ENCODE peak calls at places on chromosome 18, in seven cellular contexts. One of them, this sample, is unnamed.

GRCh38 chr18:23958036-23958435 is 56.5 kb upstream of the TTC39C start:
- DNase-seq in DND-41: no peak
- DNase-seq in cardiac muscle cell: peak; percentile 51
- DNase-seq in kidney: no peak
- DNase-seq in lung: no peak
- DNase-seq in IMR-90: no peak
- DNase-seq in fibroblast of pulmonary artery: peak; percentile 31
- DNase-seq in this sample: no peak

GRCh38 chr18:36440614-36441013 is 143.1 kb downstream of the FHOD3 start:
- DNase-seq in DND-41: no peak
- DNase-seq in lung: no peak
- DNase-seq in cardiac muscle cell: no peak
- DNase-seq in IMR-90: peak; percentile 52
- DNase-seq in kidney: no peak
- DNase-seq in fibroblast of pulmonary artery: peak; percentile 35
- DNase-seq in this sample: no peak

GRCh38 chr18:6521804-6522418 is 107.2 kb upstream of the L3MBTL4 start:
- DNase-seq in fibroblast of pulmonary artery: peak; percentile 66
- DNase-seq in lung: no peak
- DNase-seq in cardiac muscle cell: peak; percentile 63
- DNase-seq in IMR-90: peak; percentile 47
- DNase-seq in kidney: no peak
- DNase-seq in DND-41: peak; percentile 18
- DNase-seq in this sample: no peak

GRCh38 chr18:79789091-79789891 is 8.4 kb upstream of the KCNG2 start:
- DNase-seq in kidney: peak; percentile 66
- DNase-seq in lung: no peak
- DNase-seq in cardiac muscle cell: no peak
- DNase-seq in IMR-90: no peak
- DNase-seq in fibroblast of pulmonary artery: no peak
- DNase-seq in DND-41: no peak
- DNase-seq in this sample: no peak

GRCh38 chr18:4125246-4125938 is 329.7 kb downstream of the DLGAP1 start:
- DNase-seq in DND-41: no peak
- DNase-seq in kidney: no peak
- DNase-seq in cardiac muscle cell: peak; percentile 41
- DNase-seq in fibroblast of pulmonary artery: peak; percentile 37
- DNase-seq in lung: no peak
- DNase-seq in IMR-90: no peak
- DNase-seq in this sample: no peak

GRCh38 chr18:3449702-3450357 is at the start of gene TGIF1:
- DNase-seq in lung: peak; percentile 85
- DNase-seq in kidney: peak; percentile 95
- DNase-seq in IMR-90: peak; percentile 77
- DNase-seq in fibroblast of pulmonary artery: peak; percentile 92
- DNase-seq in cardiac muscle cell: peak; percentile 92
- DNase-seq in DND-41: peak; percentile 71
- DNase-seq in this sample: peak; percentile 85

GRCh38 chr18:22828171-22828570 is 105.0 kb upstream of the RBBP8 start:
- DNase-seq in lung: no peak
- DNase-seq in cardiac muscle cell: no peak
- DNase-seq in fibroblast of pulmonary artery: peak; percentile 36
- DNase-seq in IMR-90: peak; percentile 89
- DNase-seq in DND-41: no peak
- DNase-seq in kidney: no peak
- DNase-seq in this sample: no peak

GRCh38 chr18:56124186-56124585 is 514.2 kb downstream of the TXNL1 start:
- DNase-seq in DND-41: no peak
- DNase-seq in kidney: no peak
- DNase-seq in lung: no peak
- DNase-seq in fibroblast of pulmonary artery: peak; percentile 22
- DNase-seq in IMR-90: peak; percentile 90
- DNase-seq in cardiac muscle cell: peak; percentile 23
- DNase-seq in this sample: no peak

GRCh38 chr18:62660741-62661140 is 54.6 kb upstream of the PHLPP1 start:
- DNase-seq in DND-41: no peak
- DNase-seq in fibroblast of pulmonary artery: no peak
- DNase-seq in cardiac muscle cell: no peak
- DNase-seq in lung: no peak
- DNase-seq in IMR-90: no peak
- DNase-seq in kidney: no peak
- DNase-seq in this sample: no peak

GRCh38 chr18:6052449-6052913 is 157.2 kb upstream of the TMEM200C start:
- DNase-seq in lung: no peak
- DNase-seq in IMR-90: peak; percentile 7
- DNase-seq in DND-41: no peak
- DNase-seq in fibroblast of pulmonary artery: no peak
- DNase-seq in cardiac muscle cell: no peak
- DNase-seq in kidney: no peak
- DNase-seq in this sample: no peak

GRCh38 chr18:4453712-4454547 is 1.2 kb downstream of the DLGAP1 start:
- DNase-seq in DND-41: no peak
- DNase-seq in kidney: peak; percentile 66
- DNase-seq in fibroblast of pulmonary artery: no peak
- DNase-seq in lung: no peak
- DNase-seq in IMR-90: no peak
- DNase-seq in cardiac muscle cell: no peak
- DNase-seq in this sample: peak; percentile 67

GRCh38 chr18:55306338-55306737 is 281.7 kb downstream of the TCF4 start:
- DNase-seq in IMR-90: no peak
- DNase-seq in DND-41: no peak
- DNase-seq in fibroblast of pulmonary artery: no peak
- DNase-seq in cardiac muscle cell: no peak
- DNase-seq in kidney: no peak
- DNase-seq in lung: no peak
- DNase-seq in this sample: no peak

GRCh38 chr18:24514439-24514838 is 54.0 kb downstream of the HRH4 start:
- DNase-seq in lung: no peak
- DNase-seq in fibroblast of pulmonary artery: peak; percentile 57
- DNase-seq in cardiac muscle cell: peak; percentile 50
- DNase-seq in IMR-90: peak; percentile 54
- DNase-seq in kidney: no peak
- DNase-seq in DND-41: no peak
- DNase-seq in this sample: no peak

GRCh38 chr18:59561596-59561995 is 135.6 kb downstream of the CCBE1 start:
- DNase-seq in IMR-90: no peak
- DNase-seq in cardiac muscle cell: no peak
- DNase-seq in DND-41: no peak
- DNase-seq in kidney: no peak
- DNase-seq in lung: no peak
- DNase-seq in fibroblast of pulmonary artery: no peak
- DNase-seq in this sample: no peak

GRCh38 chr18:32576296-32576916 is 105.7 kb upstream of the GAREM1 start:
- DNase-seq in IMR-90: peak; percentile 5
- DNase-seq in cardiac muscle cell: peak; percentile 39
- DNase-seq in kidney: no peak
- DNase-seq in DND-41: no peak
- DNase-seq in lung: no peak
- DNase-seq in fibroblast of pulmonary artery: peak; percentile 36
- DNase-seq in this sample: no peak

GRCh38 chr18:79203017-79203605 is 133.9 kb downstream of the ATP9B start:
- DNase-seq in cardiac muscle cell: no peak
- DNase-seq in DND-41: no peak
- DNase-seq in kidney: no peak
- DNase-seq in fibroblast of pulmonary artery: no peak
- DNase-seq in IMR-90: peak; percentile 50
- DNase-seq in lung: no peak
- DNase-seq in this sample: no peak

GRCh38 chr18:57533399-57533884 is 53.1 kb downstream of the FECH start:
- DNase-seq in lung: no peak
- DNase-seq in IMR-90: peak; percentile 3
- DNase-seq in cardiac muscle cell: peak; percentile 16
- DNase-seq in DND-41: no peak
- DNase-seq in fibroblast of pulmonary artery: no peak
- DNase-seq in kidney: no peak
- DNase-seq in this sample: no peak

DNA sequence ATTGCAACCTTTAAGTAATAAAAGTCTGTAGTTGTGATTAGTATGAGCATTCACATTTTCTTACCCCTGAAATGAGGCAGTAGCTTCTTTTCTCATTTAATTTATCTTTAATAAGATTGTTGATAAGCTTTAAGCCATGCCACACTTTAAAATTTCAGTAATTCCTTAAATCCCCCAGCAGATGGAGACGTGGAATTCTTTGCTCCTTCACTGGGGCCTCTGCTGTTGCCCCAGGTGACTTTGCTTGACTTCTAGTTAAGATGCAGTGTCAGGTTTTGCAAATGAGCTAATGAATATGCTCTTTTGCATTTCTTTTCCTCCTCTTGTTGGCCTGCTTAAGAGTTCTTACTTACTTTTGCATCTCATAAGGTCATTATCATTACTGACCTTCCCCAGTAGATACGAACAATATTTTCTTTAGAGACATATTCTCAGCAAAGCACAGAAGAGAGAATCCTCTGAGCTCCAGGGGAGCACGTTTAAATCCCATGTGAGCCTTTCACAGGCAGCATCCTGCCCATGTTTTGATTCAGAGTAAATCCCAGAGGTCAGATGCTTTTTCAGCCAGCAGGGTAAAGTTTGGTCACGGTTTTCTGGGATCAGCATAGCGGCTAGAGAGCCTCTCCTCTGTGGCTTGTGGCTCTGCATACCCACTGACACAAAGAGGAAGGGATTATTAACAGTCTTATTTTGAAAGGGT is 222.9 kb downstream of the PTPRM start:
- DNase-seq in fibroblast of pulmonary artery: peak; percentile 64
- DNase-seq in lung: no peak
- DNase-seq in cardiac muscle cell: peak; percentile 67
- DNase-seq in kidney: no peak
- DNase-seq in IMR-90: peak; percentile 55
- DNase-seq in DND-41: no peak
- DNase-seq in this sample: no peak
- TF ChIP-seq CTCF in fibroblast of pulmonary artery: peak; percentile 60
- TF ChIP-seq CTCF in lung: peak; percentile 29
- TF ChIP-seq CTCF in cardiac muscle cell: peak; percentile 60
- TF ChIP-seq CTCF in kidney: peak; percentile 41
- TF ChIP-seq CTCF in IMR-90: peak; percentile 61
- TF ChIP-seq CTCF in DND-41: peak; percentile 23
- TF ChIP-seq CTCF in this sample: peak; percentile 78

GRCh38 chr18:45009766-45010165 is 329.1 kb downstream of the SETBP1 start:
- DNase-seq in cardiac muscle cell: no peak
- DNase-seq in kidney: no peak
- DNase-seq in IMR-90: no peak
- DNase-seq in fibroblast of pulmonary artery: no peak
- DNase-seq in lung: no peak
- DNase-seq in DND-41: peak; percentile 37
- DNase-seq in this sample: no peak

GRCh38 chr18:45008694-45009372 is 328.1 kb downstream of the SETBP1 start:
- DNase-seq in fibroblast of pulmonary artery: no peak
- DNase-seq in kidney: no peak
- DNase-seq in IMR-90: no peak
- DNase-seq in cardiac muscle cell: no peak
- DNase-seq in DND-41: peak; percentile 67
- DNase-seq in lung: no peak
- DNase-seq in this sample: no peak

GRCh38 chr18:45019469-45019868 is 338.8 kb downstream of the SETBP1 start:
- DNase-seq in cardiac muscle cell: no peak
- DNase-seq in DND-41: no peak
- DNase-seq in lung: no peak
- DNase-seq in kidney: no peak
- DNase-seq in fibroblast of pulmonary artery: no peak
- DNase-seq in IMR-90: no peak
- DNase-seq in this sample: no peak

GRCh38 chr18:45012286-45012685 is 331.6 kb downstream of the SETBP1 start:
- DNase-seq in fibroblast of pulmonary artery: no peak
- DNase-seq in IMR-90: no peak
- DNase-seq in kidney: no peak
- DNase-seq in lung: no peak
- DNase-seq in DND-41: no peak
- DNase-seq in cardiac muscle cell: no peak
- DNase-seq in this sample: no peak

DNA sequence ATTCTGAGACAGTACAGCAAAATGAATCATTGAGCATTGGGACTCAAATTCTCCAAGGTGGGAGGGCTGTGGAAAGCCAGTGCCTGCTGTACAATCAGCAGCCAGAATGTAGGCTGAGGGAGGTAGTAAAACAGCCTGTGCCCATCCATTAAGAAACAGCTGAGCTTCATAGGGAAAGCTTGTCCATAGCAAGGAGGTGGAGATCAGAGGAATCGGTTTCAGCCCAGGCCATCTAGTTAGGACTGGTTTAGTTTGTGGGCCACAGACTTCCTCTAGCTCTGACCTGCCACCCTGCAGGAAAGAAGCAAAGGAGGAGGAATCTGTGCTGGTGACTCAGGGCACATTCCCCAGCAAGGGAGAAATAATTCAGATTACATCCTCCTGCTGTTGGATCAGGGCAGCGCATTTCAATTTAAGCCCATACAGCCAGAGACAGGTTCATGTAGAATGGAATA is 333.4 kb downstream of the SETBP1 start:
- DNase-seq in lung: no peak
- DNase-seq in fibroblast of pulmonary artery: peak; percentile 73
- DNase-seq in cardiac muscle cell: peak; percentile 73
- DNase-seq in kidney: no peak
- DNase-seq in DND-41: no peak
- DNase-seq in IMR-90: peak; percentile 82
- DNase-seq in this sample: no peak
- TF ChIP-seq CTCF in lung: no peak
- TF ChIP-seq CTCF in fibroblast of pulmonary artery: peak; percentile 34
- TF ChIP-seq CTCF in cardiac muscle cell: peak; percentile 43
- TF ChIP-seq CTCF in kidney: no peak
- TF ChIP-seq CTCF in DND-41: no peak
- TF ChIP-seq CTCF in IMR-90: peak; percentile 33
- TF ChIP-seq CTCF in this sample: peak; percentile 47

GRCh38 chr18:44974174-44974573 is 293.5 kb downstream of the SETBP1 start:
- DNase-seq in kidney: no peak
- DNase-seq in IMR-90: no peak
- DNase-seq in DND-41: no peak
- DNase-seq in lung: no peak
- DNase-seq in fibroblast of pulmonary artery: no peak
- DNase-seq in cardiac muscle cell: no peak
- DNase-seq in this sample: no peak

GRCh38 chr18:44973282-44973681 is 292.6 kb downstream of the SETBP1 start:
- DNase-seq in kidney: no peak
- DNase-seq in fibroblast of pulmonary artery: peak; percentile 17
- DNase-seq in DND-41: peak; percentile 11
- DNase-seq in IMR-90: no peak
- DNase-seq in lung: no peak
- DNase-seq in cardiac muscle cell: peak; percentile 41
- DNase-seq in this sample: no peak

GRCh38 chr18:44967599-44967998 is 286.9 kb downstream of the SETBP1 start:
- DNase-seq in kidney: no peak
- DNase-seq in IMR-90: no peak
- DNase-seq in DND-41: no peak
- DNase-seq in cardiac muscle cell: no peak
- DNase-seq in lung: no peak
- DNase-seq in fibroblast of pulmonary artery: no peak
- DNase-seq in this sample: no peak

GRCh38 chr18:44969214-44969842 is 288.6 kb downstream of the SETBP1 start:
- DNase-seq in fibroblast of pulmonary artery: no peak
- DNase-seq in kidney: no peak
- DNase-seq in IMR-90: no peak
- DNase-seq in DND-41: no peak
- DNase-seq in lung: no peak
- DNase-seq in cardiac muscle cell: peak; percentile 19
- DNase-seq in this sample: no peak

GRCh38 chr18:44968336-44968735 is 287.6 kb downstream of the SETBP1 start:
- DNase-seq in cardiac muscle cell: no peak
- DNase-seq in DND-41: no peak
- DNase-seq in fibroblast of pulmonary artery: no peak
- DNase-seq in kidney: no peak
- DNase-seq in IMR-90: no peak
- DNase-seq in lung: no peak
- DNase-seq in this sample: no peak
- TF ChIP-seq CTCF in cardiac muscle cell: no peak
- TF ChIP-seq CTCF in DND-41: no peak
- TF ChIP-seq CTCF in fibroblast of pulmonary artery: no peak
- TF ChIP-seq CTCF in kidney: no peak
- TF ChIP-seq CTCF in IMR-90: no peak
- TF ChIP-seq CTCF in lung: no peak
- TF ChIP-seq CTCF in this sample: no peak

GRCh38 chr18:74163019-74163656 is 14.8 kb downstream of the TIMM21 start:
- DNase-seq in IMR-90: no peak
- DNase-seq in kidney: no peak
- DNase-seq in cardiac muscle cell: no peak
- DNase-seq in DND-41: no peak
- DNase-seq in lung: no peak
- DNase-seq in fibroblast of pulmonary artery: no peak
- DNase-seq in this sample: no peak
- TF ChIP-seq CTCF in IMR-90: no peak
- TF ChIP-seq CTCF in kidney: no peak
- TF ChIP-seq CTCF in cardiac muscle cell: no peak
- TF ChIP-seq CTCF in DND-41: no peak
- TF ChIP-seq CTCF in lung: no peak
- TF ChIP-seq CTCF in fibroblast of pulmonary artery: no peak
- TF ChIP-seq CTCF in this sample: peak; percentile 40

This sample was measured in type B pancreatic cell.